ENCODE peak calls at places on chromosomes 12 and 14, in four cellular contexts. J is GM12878, D is A549, P is HepG2. Q is an unnamed sample.

GRCh38 chr12:662541-663292 is 528 bp downstream of the NINJ2 start:
- DNase-seq in J (no peak), D (no peak), P (no peak), Q (no peak)

GRCh38 chr12:20520572-20520971 is 152.2 kb downstream of the PDE3A start:
- DNase-seq in J (no peak), D (no peak), P (no peak), Q (no peak)

GRCh38 chr12:27359578-27360340 is 27.1 kb downstream of the BMAL2 start:
- DNase-seq in J (no peak), D (no peak), P (peak), Q (no peak)

GRCh38 chr12:48813464-48814312 is 4.6 kb upstream of the CACNB3 start:
- DNase-seq in J (no peak), D (no peak), P (no peak), Q (no peak)

GRCh38 chr12:30764251-30764650 is 9.5 kb upstream of the CAPRIN2 start:
- DNase-seq in J (no peak), D (no peak), P (no peak), Q (no peak)

GRCh38 chr12:32755051-32755653 is 545 bp downstream of the YARS2 start:
- DNase-seq in J (peak), D (peak), P (peak), Q (peak)

GRCh38 chr14:30610719-30611388 is 11.3 kb upstream of the SCFD1 start:
- DNase-seq in J (no peak), D (peak), P (peak), Q (peak)

GRCh38 chr14:104450811-104451401 is 128.7 kb upstream of the C14orf180 start:
- DNase-seq in J (no peak), D (no peak), P (no peak), Q (no peak)

GRCh38 chr12:103799504-103800251 is 41.4 kb downstream of the NT5DC3 start:
- DNase-seq in J (no peak), D (peak), P (peak), Q (no peak)

GRCh38 chr12:109214131-109214530 is 95.0 kb downstream of the FOXN4 start:
- DNase-seq in J (no peak), D (no peak), P (no peak), Q (no peak)

GRCh38 chr12:13211859-13212664 is 15.5 kb downstream of the EMP1 start:
- DNase-seq in J (no peak), D (peak), P (peak), Q (peak)

GRCh38 chr14:93042968-93043940 is 72.5 kb downstream of the ITPK1 start:
- DNase-seq in J (no peak), D (peak), P (peak), Q (no peak)

GRCh38 chr12:117911347-117911746 is 57.4 kb downstream of the KSR2 start:
- DNase-seq in J (no peak), D (no peak), P (no peak), Q (no peak)

GRCh38 chr14:75832621-75833297 is 149.0 kb downstream of the TGFB3 start:
- DNase-seq in J (no peak), D (no peak), P (no peak), Q (peak)

GRCh38 chr14:69682607-69683263 is 71.3 kb downstream of the SUSD6 start:
- DNase-seq in J (no peak), D (no peak), P (peak), Q (no peak)

GRCh38 chr12:125492354-125493270 is 427.4 kb downstream of the AACS start:
- DNase-seq in J (no peak), D (no peak), P (no peak), Q (no peak)

GRCh38 chr12:92389466-92389865 is 243.8 kb upstream of the BTG1 start:
- DNase-seq in J (no peak), D (no peak), P (no peak), Q (no peak)

GRCh38 chr14:100375273-100375962 is 52.3 kb downstream of the SLC25A47 start:
- DNase-seq in J (peak), D (peak), P (peak), Q (peak)

GRCh38 chr12:108815875-108816594 is 41.3 kb downstream of the SSH1 start:
- DNase-seq in J (no peak), D (no peak), P (no peak), Q (no peak)

GRCh38 chr12:22527999-22528398 is 16.3 kb downstream of the C2CD5 start:
- DNase-seq in J (no peak), D (no peak), P (no peak), Q (no peak)

GRCh38 chr14:50766338-50766886 is 64.5 kb downstream of the NIN start:
- DNase-seq in J (no peak), D (no peak), P (no peak), Q (no peak)

GRCh38 chr12:75709474-75709873 is 198.1 kb upstream of the KRR1 start:
- DNase-seq in J (no peak), D (no peak), P (no peak), Q (no peak)

GRCh38 chr14:93285048-93285447 is 47.8 kb downstream of the BTBD7 start:
- DNase-seq in J (no peak), D (no peak), P (no peak), Q (no peak)

GRCh38 chr12:46702581-46703344 is 123.0 kb downstream of the SLC38A4 start:
- DNase-seq in J (no peak), D (no peak), P (no peak), Q (no peak)
- TF ChIP-seq BHLHE40 in J (no peak), D (no peak), P (no peak), Q (no peak)

GRCh38 chr12:96256672-96257361 is 62.6 kb downstream of the ELK3 start:
- DNase-seq in J (no peak), D (no peak), P (no peak), Q (no peak)

GRCh38 chr12:96257550-96258392 is 63.6 kb downstream of the ELK3 start:
- DNase-seq in J (no peak), D (no peak), P (peak), Q (no peak)

GRCh38 chr12:96261557-96261956 is 67.4 kb downstream of the ELK3 start:
- DNase-seq in J (no peak), D (no peak), P (no peak), Q (no peak)

GRCh38 chr12:96260644-96261043 is 66.5 kb downstream of the ELK3 start:
- DNase-seq in J (no peak), D (no peak), P (no peak), Q (no peak)

DNA sequence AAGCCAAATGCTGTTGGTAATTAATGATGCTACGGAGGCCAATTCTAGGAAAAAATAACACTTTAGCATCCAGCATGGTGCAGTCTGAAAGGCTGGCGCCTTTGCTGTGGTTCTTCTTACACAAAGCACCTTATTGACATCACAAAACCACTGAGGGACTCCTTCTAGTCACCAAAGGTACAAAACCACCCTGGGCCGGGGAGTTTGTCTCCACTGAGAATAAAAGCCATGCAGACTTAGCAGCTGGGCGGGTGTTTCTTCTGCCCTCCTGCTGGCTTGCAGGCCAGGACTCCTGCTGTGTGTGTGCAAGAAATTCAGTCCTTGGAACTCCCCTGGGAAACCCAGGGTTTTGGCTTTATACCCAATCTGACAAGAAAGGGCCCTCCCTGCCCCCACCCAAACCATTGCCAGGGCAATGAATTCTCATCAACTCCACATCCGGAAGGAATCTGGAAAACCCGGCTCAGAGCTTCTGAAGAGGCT is 64.3 kb downstream of the ELK3 start:
- DNase-seq in J (no peak), D (no peak), P (no peak), Q (no peak)
- TF ChIP-seq JUNB in J (no peak), D (no peak), P (no peak), Q (no peak)

GRCh38 chr14:99265571-99265970 is 6.4 kb downstream of the BCL11B start:
- DNase-seq in J (no peak), D (no peak), P (no peak), Q (no peak)

GRCh38 chr14:99262977-99263448 is 9.0 kb downstream of the BCL11B start:
- DNase-seq in J (no peak), D (no peak), P (no peak), Q (no peak)

GRCh38 chr14:99263564-99264330 is 8.2 kb downstream of the BCL11B start:
- DNase-seq in J (no peak), D (no peak), P (no peak), Q (no peak)

GRCh38 chr14:99266181-99267178 is 5.5 kb downstream of the BCL11B start:
- DNase-seq in J (no peak), D (peak), P (peak), Q (peak)

DNA sequence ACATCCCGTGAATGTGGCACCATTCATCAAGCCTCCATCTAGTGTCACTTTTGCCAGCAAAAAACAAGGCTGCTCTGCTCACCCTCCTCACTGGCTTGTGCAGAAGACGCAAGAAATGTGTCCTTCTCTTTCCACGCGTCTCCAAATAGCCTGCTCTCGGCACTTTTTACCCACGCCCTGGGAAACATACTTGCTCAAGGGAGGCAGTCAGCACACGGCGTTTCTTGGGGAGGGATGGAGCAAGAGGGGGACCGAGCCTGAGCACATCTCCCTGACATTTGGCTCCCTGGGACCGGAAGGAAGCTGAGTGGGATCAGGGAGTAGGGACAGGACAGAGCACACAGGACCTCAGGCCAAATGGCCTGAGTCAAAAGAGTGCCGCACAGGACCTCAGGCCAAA is 7.3 kb downstream of the BCL11B start:
- DNase-seq in J (no peak), D (no peak), P (no peak), Q (no peak)
- TF ChIP-seq MAX in J (no peak), D (no peak), P (no peak), Q (no peak)

GRCh38 chr12:131222271-131223139 is 268.8 kb downstream of the ADGRD1 start:
- DNase-seq in J (peak), D (no peak), P (no peak), Q (no peak)
- TF ChIP-seq BHLHE40 in J (no peak), D (no peak), P (no peak), Q (no peak)

Q was measured in K562.